ENCODE peak calls at places on chromosomes 16 and 17, in seven cellular contexts. H, F, V, E, M, T and I are unnamed samples.
A peak's percentile ranks its signal among the peaks of the same experiment; 100 is the strongest.

GRCh38 chr17:4728124-4728523 is 3.1 kb upstream of the MED11 start:
- DNase-seq in E (no peak), H (peak; percentile 72), M (no peak), T (no peak), V (no peak), F (no peak), I (no peak)

GRCh38 chr17:38598536-38598935 is 7.2 kb downstream of the SRCIN1 start:
- DNase-seq in T (peak; percentile 63), H (peak; percentile 82), E (peak; percentile 93), V (no peak), F (no peak), M (peak; percentile 87), I (no peak)

GRCh38 chr17:50745631-50746030 is 21.7 kb downstream of the ANKRD40CL start:
- DNase-seq in T (no peak), M (no peak), H (no peak), F (no peak), E (no peak), V (no peak), I (no peak)

GRCh38 chr17:81939218-81939617 is 2.1 kb upstream of the PYCR1 start:
- DNase-seq in T (no peak), H (no peak), E (no peak), M (no peak), V (no peak), F (no peak), I (no peak)

GRCh38 chr16:67967183-67967955 is 1.1 kb downstream of the SLC12A4 start:
- DNase-seq in E (no peak), M (no peak), H (no peak), T (no peak), F (no peak), V (no peak), I (peak; percentile 62)

GRCh38 chr17:3528604-3529511 is 28.8 kb downstream of the TRPV3 start:
- DNase-seq in M (no peak), V (no peak), F (peak; percentile 46), E (no peak), T (no peak), H (no peak), I (no peak)

GRCh38 chr16:67884684-67885083 is at the start of gene NRN1L:
- DNase-seq in V (peak; percentile 95), M (no peak), E (peak; percentile 94), F (peak; percentile 98), H (peak; percentile 89), T (peak; percentile 83), I (peak; percentile 93)

GRCh38 chr17:64203630-64204029 is 59.4 kb downstream of the TEX2 start:
- DNase-seq in T (no peak), F (no peak), M (no peak), E (no peak), H (no peak), V (peak; percentile 19), I (no peak)

GRCh38 chr16:88323546-88324330 is 59.0 kb upstream of the ZNF469 start:
- DNase-seq in E (no peak), T (no peak), V (no peak), F (no peak), H (no peak), M (no peak), I (no peak)

GRCh38 chr16:81511371-81511770 is 66.8 kb downstream of the CMIP start:
- DNase-seq in M (peak; percentile 28), H (no peak), E (no peak), T (no peak), V (no peak), F (no peak), I (no peak)

GRCh38 chr17:81398855-81399451 is 3.7 kb downstream of the BAHCC1 start:
- DNase-seq in V (no peak), H (no peak), E (no peak), T (no peak), M (no peak), F (no peak), I (no peak)

GRCh38 chr16:22770866-22771265 is 43.1 kb upstream of the HS3ST2 start:
- DNase-seq in H (no peak), V (no peak), T (no peak), M (no peak), F (no peak), E (no peak), I (no peak)

GRCh38 chr17:7021993-7022778 is 664 bp upstream of the BCL6B start:
- DNase-seq in M (no peak), F (peak; percentile 91), H (peak; percentile 86), E (peak; percentile 95), V (peak; percentile 94), T (peak; percentile 86), I (peak; percentile 91)

DNA sequence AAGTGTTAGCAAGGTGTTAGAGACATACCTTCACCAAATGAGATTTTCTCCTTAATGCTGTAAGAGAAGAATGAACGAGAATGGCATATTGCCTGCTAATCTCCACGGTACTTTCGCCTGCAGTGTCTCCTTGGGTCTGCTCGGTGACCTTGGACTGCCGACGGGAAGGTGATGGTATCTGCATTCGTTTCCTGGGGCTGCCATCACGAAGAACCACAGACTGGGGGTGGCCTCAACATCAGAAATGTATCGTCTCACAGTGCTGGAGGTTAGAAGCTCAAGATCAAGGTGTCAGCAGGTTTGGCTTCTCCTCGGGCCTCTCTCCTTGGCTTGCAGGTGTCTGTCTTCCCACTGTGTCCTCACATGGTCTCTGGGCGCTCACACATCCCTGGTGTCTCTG is 86.3 kb upstream of the TNRC6C start:
- DNase-seq in F (no peak), H (no peak), M (no peak), E (no peak), T (no peak), V (no peak), I (no peak)
- H3K4me3 ChIP-seq in F (no peak overlapping the region), H (no peak overlapping the region), M (no peak overlapping the region), E (no peak overlapping the region), T (no peak overlapping the region), V (no peak overlapping the region), I (no peak overlapping the region)

GRCh38 chr16:86632206-86632605 is 53.9 kb downstream of the FOXL1 start:
- DNase-seq in H (no peak), V (no peak), E (no peak), T (no peak), M (no peak), F (no peak), I (no peak)
- TF ChIP-seq POLR2AphosphoS5 in H (no peak), V (no peak), E (no peak), T (no peak), M (no peak), F (no peak), I (no peak)

GRCh38 chr17:77893144-77894044 is 65.1 kb upstream of the TNRC6C start:
- DNase-seq in T (no peak), F (peak; percentile 48), V (no peak), M (no peak), H (no peak), E (no peak), I (no peak)
- H3K4me3 ChIP-seq in T (no peak overlapping the region), F (no peak overlapping the region), V (no peak overlapping the region), M (no peak overlapping the region), H (no peak overlapping the region), E (no peak overlapping the region), I (no peak overlapping the region)

GRCh38 chr16:89571636-89572035 is 3.9 kb upstream of the CPNE7 start:
- DNase-seq in T (no peak), H (no peak), M (no peak), V (no peak), E (no peak), F (no peak), I (no peak)

GRCh38 chr16:89569506-89570341 is 5.8 kb upstream of the CPNE7 start:
- DNase-seq in E (no peak), V (no peak), T (no peak), H (no peak), F (no peak), M (no peak), I (no peak)

GRCh38 chr16:89572478-89573205 is 2.9 kb upstream of the CPNE7 start:
- DNase-seq in T (no peak), F (no peak), H (no peak), V (no peak), E (no peak), M (no peak), I (no peak)

GRCh38 chr16:89572042-89572441 is 3.5 kb upstream of the CPNE7 start:
- DNase-seq in H (no peak), M (no peak), V (no peak), E (no peak), T (no peak), F (no peak), I (no peak)

DNA sequence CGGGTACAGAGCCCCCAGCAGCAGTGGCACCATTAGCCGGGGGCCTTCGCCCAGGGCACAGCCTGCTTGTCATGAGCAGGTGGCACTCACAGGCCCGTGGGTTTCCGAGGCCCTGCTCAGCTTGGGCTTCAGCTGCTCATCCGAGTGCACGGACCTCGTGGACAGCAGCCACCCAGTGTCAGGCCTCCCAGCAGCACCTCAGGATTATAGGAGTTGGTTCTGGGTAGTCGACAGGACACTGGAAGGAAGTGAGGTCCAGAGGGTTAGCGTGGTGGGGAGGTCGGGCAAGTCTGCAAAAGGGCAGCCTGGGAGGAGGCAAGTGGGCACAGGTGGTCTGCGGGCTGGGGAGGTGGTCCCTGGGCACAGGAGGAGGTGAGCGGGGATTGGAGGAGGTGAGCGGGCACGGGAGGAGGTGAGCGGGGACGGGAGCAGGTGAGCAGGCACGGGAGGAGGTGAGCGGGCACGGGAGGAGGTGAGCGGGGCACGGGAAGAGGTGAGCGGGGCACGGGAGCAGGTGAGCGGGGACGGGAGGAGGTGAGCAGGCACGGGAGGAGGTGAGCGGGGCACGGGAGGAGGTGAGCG is 5.1 kb upstream of the CPNE7 start:
- DNase-seq in M (no peak), H (no peak), V (no peak), F (no peak), E (no peak), T (no peak), I (no peak)
- TF ChIP-seq POLR2AphosphoS5 in M (no peak), H (no peak), V (no peak), F (no peak), E (no peak), T (no peak), I (no peak)